ENCODE peak calls at places on chromosomes 6 and 20, in six cellular contexts. One of them, this sample, is unnamed.

GRCh38 chr20:6044102-6044501 is 9.8 kb downstream of the LRRN4 start:
- DNase-seq in nephron progenitor cell: no peak
- DNase-seq in nucleus accumbens: no peak
- DNase-seq in stimulated activated CD8-positive, alpha-beta memory T cell treated with anti-CD3 and anti-CD28 coated beads, Interleukin-4, amount 100 ng/mL, for 1 hour: no peak
- DNase-seq in left ventricle myocardium inferior: no peak
- DNase-seq in CD8-positive, alpha-beta memory T cell: no peak
- DNase-seq in this sample: no peak

GRCh38 chr20:19706463-19706862 is 51.6 kb upstream of the RIN2 start:
- DNase-seq in stimulated activated CD8-positive, alpha-beta memory T cell treated with anti-CD3 and anti-CD28 coated beads, Interleukin-4, amount 100 ng/mL, for 1 hour: no peak
- DNase-seq in left ventricle myocardium inferior: no peak
- DNase-seq in nucleus accumbens: no peak
- DNase-seq in nephron progenitor cell: no peak
- DNase-seq in CD8-positive, alpha-beta memory T cell: no peak
- DNase-seq in this sample: no peak

GRCh38 chr6:135385299-135385698 is 112.2 kb downstream of the AHI1 start:
- DNase-seq in nucleus accumbens: no peak
- DNase-seq in left ventricle myocardium inferior: no peak
- DNase-seq in CD8-positive, alpha-beta memory T cell: no peak
- DNase-seq in stimulated activated CD8-positive, alpha-beta memory T cell treated with anti-CD3 and anti-CD28 coated beads, Interleukin-4, amount 100 ng/mL, for 1 hour: no peak
- DNase-seq in nephron progenitor cell: no peak
- DNase-seq in this sample: no peak

GRCh38 chr6:134216304-134217029 is 101.4 kb downstream of the SGK1 start:
- DNase-seq in nephron progenitor cell: no peak
- DNase-seq in CD8-positive, alpha-beta memory T cell: no peak
- DNase-seq in stimulated activated CD8-positive, alpha-beta memory T cell treated with anti-CD3 and anti-CD28 coated beads, Interleukin-4, amount 100 ng/mL, for 1 hour: no peak
- DNase-seq in nucleus accumbens: no peak
- DNase-seq in left ventricle myocardium inferior: no peak
- DNase-seq in this sample: no peak

GRCh38 chr6:9540126-9540525 is 874.7 kb downstream of the TFAP2A start:
- DNase-seq in nucleus accumbens: no peak
- DNase-seq in left ventricle myocardium inferior: no peak
- DNase-seq in nephron progenitor cell: no peak
- DNase-seq in CD8-positive, alpha-beta memory T cell: no peak
- DNase-seq in stimulated activated CD8-positive, alpha-beta memory T cell treated with anti-CD3 and anti-CD28 coated beads, Interleukin-4, amount 100 ng/mL, for 1 hour: no peak
- DNase-seq in this sample: no peak

GRCh38 chr20:16369441-16369840 is 203.8 kb downstream of the KIF16B start:
- DNase-seq in stimulated activated CD8-positive, alpha-beta memory T cell treated with anti-CD3 and anti-CD28 coated beads, Interleukin-4, amount 100 ng/mL, for 1 hour: no peak
- DNase-seq in nucleus accumbens: no peak
- DNase-seq in CD8-positive, alpha-beta memory T cell: no peak
- DNase-seq in nephron progenitor cell: no peak
- DNase-seq in left ventricle myocardium inferior: no peak
- DNase-seq in this sample: no peak

GRCh38 chr6:157317129-157317814 is 6.0 kb downstream of the TMEM242 start:
- DNase-seq in nephron progenitor cell: no peak
- DNase-seq in left ventricle myocardium inferior: peak; percentile 68
- DNase-seq in CD8-positive, alpha-beta memory T cell: no peak
- DNase-seq in stimulated activated CD8-positive, alpha-beta memory T cell treated with anti-CD3 and anti-CD28 coated beads, Interleukin-4, amount 100 ng/mL, for 1 hour: no peak
- DNase-seq in nucleus accumbens: no peak
- DNase-seq in this sample: no peak

GRCh38 chr6:128271011-128271410 is 249.4 kb downstream of the PTPRK start:
- DNase-seq in nucleus accumbens: no peak
- DNase-seq in left ventricle myocardium inferior: no peak
- DNase-seq in nephron progenitor cell: no peak
- DNase-seq in stimulated activated CD8-positive, alpha-beta memory T cell treated with anti-CD3 and anti-CD28 coated beads, Interleukin-4, amount 100 ng/mL, for 1 hour: no peak
- DNase-seq in CD8-positive, alpha-beta memory T cell: no peak
- DNase-seq in this sample: no peak

GRCh38 chr20:43840382-43841070 is 74.1 kb upstream of the TOX2 start:
- DNase-seq in left ventricle myocardium inferior: no peak
- DNase-seq in CD8-positive, alpha-beta memory T cell: peak; percentile 13
- DNase-seq in stimulated activated CD8-positive, alpha-beta memory T cell treated with anti-CD3 and anti-CD28 coated beads, Interleukin-4, amount 100 ng/mL, for 1 hour: no peak
- DNase-seq in nephron progenitor cell: no peak
- DNase-seq in nucleus accumbens: no peak
- DNase-seq in this sample: no peak

GRCh38 chr6:153328194-153328593 is 197.1 kb upstream of the RGS17 start:
- DNase-seq in left ventricle myocardium inferior: no peak
- DNase-seq in CD8-positive, alpha-beta memory T cell: no peak
- DNase-seq in nucleus accumbens: no peak
- DNase-seq in stimulated activated CD8-positive, alpha-beta memory T cell treated with anti-CD3 and anti-CD28 coated beads, Interleukin-4, amount 100 ng/mL, for 1 hour: no peak
- DNase-seq in nephron progenitor cell: no peak
- DNase-seq in this sample: no peak

GRCh38 chr20:32018269-32019155 is 8.3 kb downstream of the CCM2L start:
- DNase-seq in CD8-positive, alpha-beta memory T cell: peak; percentile 29
- DNase-seq in nucleus accumbens: no peak
- DNase-seq in left ventricle myocardium inferior: peak; percentile 58
- DNase-seq in nephron progenitor cell: peak; percentile 94
- DNase-seq in stimulated activated CD8-positive, alpha-beta memory T cell treated with anti-CD3 and anti-CD28 coated beads, Interleukin-4, amount 100 ng/mL, for 1 hour: peak; percentile 13
- DNase-seq in this sample: no peak

GRCh38 chr6:107564223-107564855 is 74.4 kb downstream of the SOBP start:
- DNase-seq in CD8-positive, alpha-beta memory T cell: no peak
- DNase-seq in stimulated activated CD8-positive, alpha-beta memory T cell treated with anti-CD3 and anti-CD28 coated beads, Interleukin-4, amount 100 ng/mL, for 1 hour: no peak
- DNase-seq in nucleus accumbens: no peak
- DNase-seq in left ventricle myocardium inferior: no peak
- DNase-seq in nephron progenitor cell: no peak
- DNase-seq in this sample: no peak

GRCh38 chr6:160036790-160037206 is 67.9 kb downstream of the IGF2R start:
- DNase-seq in nephron progenitor cell: no peak
- DNase-seq in CD8-positive, alpha-beta memory T cell: no peak
- DNase-seq in stimulated activated CD8-positive, alpha-beta memory T cell treated with anti-CD3 and anti-CD28 coated beads, Interleukin-4, amount 100 ng/mL, for 1 hour: no peak
- DNase-seq in left ventricle myocardium inferior: peak; percentile 38
- DNase-seq in nucleus accumbens: no peak
- DNase-seq in this sample: no peak

GRCh38 chr6:28141500-28142329 is at the start of gene ZKSCAN8:
- DNase-seq in left ventricle myocardium inferior: peak; percentile 74
- DNase-seq in nucleus accumbens: peak; percentile 81
- DNase-seq in CD8-positive, alpha-beta memory T cell: peak; percentile 61
- DNase-seq in stimulated activated CD8-positive, alpha-beta memory T cell treated with anti-CD3 and anti-CD28 coated beads, Interleukin-4, amount 100 ng/mL, for 1 hour: peak; percentile 61
- DNase-seq in nephron progenitor cell: peak; percentile 76
- DNase-seq in this sample: peak; percentile 86

GRCh38 chr6:109896333-109896732 is 81.8 kb upstream of the GPR6 start:
- DNase-seq in CD8-positive, alpha-beta memory T cell: no peak
- DNase-seq in nucleus accumbens: no peak
- DNase-seq in left ventricle myocardium inferior: no peak
- DNase-seq in nephron progenitor cell: no peak
- DNase-seq in stimulated activated CD8-positive, alpha-beta memory T cell treated with anti-CD3 and anti-CD28 coated beads, Interleukin-4, amount 100 ng/mL, for 1 hour: no peak
- DNase-seq in this sample: no peak

GRCh38 chr6:29656798-29657197 is at the start of gene MOG:
- DNase-seq in left ventricle myocardium inferior: peak; percentile 22
- DNase-seq in CD8-positive, alpha-beta memory T cell: no peak
- DNase-seq in stimulated activated CD8-positive, alpha-beta memory T cell treated with anti-CD3 and anti-CD28 coated beads, Interleukin-4, amount 100 ng/mL, for 1 hour: no peak
- DNase-seq in nucleus accumbens: peak; percentile 95
- DNase-seq in nephron progenitor cell: no peak
- DNase-seq in this sample: peak; percentile 81

GRCh38 chr20:57555457-57556184 is 5.3 kb upstream of the PCK1 start:
- DNase-seq in CD8-positive, alpha-beta memory T cell: no peak
- DNase-seq in stimulated activated CD8-positive, alpha-beta memory T cell treated with anti-CD3 and anti-CD28 coated beads, Interleukin-4, amount 100 ng/mL, for 1 hour: no peak
- DNase-seq in nucleus accumbens: no peak
- DNase-seq in nephron progenitor cell: no peak
- DNase-seq in left ventricle myocardium inferior: no peak
- DNase-seq in this sample: no peak

GRCh38 chr20:59985864-59986263 is 27.6 kb downstream of the CDH26 start:
- DNase-seq in stimulated activated CD8-positive, alpha-beta memory T cell treated with anti-CD3 and anti-CD28 coated beads, Interleukin-4, amount 100 ng/mL, for 1 hour: no peak
- DNase-seq in nephron progenitor cell: no peak
- DNase-seq in left ventricle myocardium inferior: peak; percentile 42
- DNase-seq in nucleus accumbens: no peak
- DNase-seq in CD8-positive, alpha-beta memory T cell: no peak
- DNase-seq in this sample: no peak

GRCh38 chr6:3825331-3825831 is 23.8 kb upstream of the FAM50B start:
- DNase-seq in nucleus accumbens: peak; percentile 9
- DNase-seq in nephron progenitor cell: no peak
- DNase-seq in stimulated activated CD8-positive, alpha-beta memory T cell treated with anti-CD3 and anti-CD28 coated beads, Interleukin-4, amount 100 ng/mL, for 1 hour: no peak
- DNase-seq in left ventricle myocardium inferior: peak; percentile 63
- DNase-seq in CD8-positive, alpha-beta memory T cell: no peak
- DNase-seq in this sample: no peak

GRCh38 chr6:132192646-132193045 is 208.6 kb downstream of the MOXD1 start:
- DNase-seq in CD8-positive, alpha-beta memory T cell: no peak
- DNase-seq in stimulated activated CD8-positive, alpha-beta memory T cell treated with anti-CD3 and anti-CD28 coated beads, Interleukin-4, amount 100 ng/mL, for 1 hour: no peak
- DNase-seq in nucleus accumbens: no peak
- DNase-seq in left ventricle myocardium inferior: no peak
- DNase-seq in nephron progenitor cell: no peak
- DNase-seq in this sample: no peak

GRCh38 chr6:37396571-37397185 is 36.3 kb upstream of the CMTR1 start:
- DNase-seq in left ventricle myocardium inferior: no peak
- DNase-seq in stimulated activated CD8-positive, alpha-beta memory T cell treated with anti-CD3 and anti-CD28 coated beads, Interleukin-4, amount 100 ng/mL, for 1 hour: no peak
- DNase-seq in nephron progenitor cell: no peak
- DNase-seq in CD8-positive, alpha-beta memory T cell: no peak
- DNase-seq in nucleus accumbens: no peak
- DNase-seq in this sample: no peak

GRCh38 chr6:42907336-42907735 is 8.5 kb upstream of the PTCRA start:
- DNase-seq in nephron progenitor cell: no peak
- DNase-seq in CD8-positive, alpha-beta memory T cell: no peak
- DNase-seq in nucleus accumbens: no peak
- DNase-seq in stimulated activated CD8-positive, alpha-beta memory T cell treated with anti-CD3 and anti-CD28 coated beads, Interleukin-4, amount 100 ng/mL, for 1 hour: no peak
- DNase-seq in left ventricle myocardium inferior: no peak
- DNase-seq in this sample: no peak

GRCh38 chr20:51386586-51386985 is 155.9 kb downstream of the NFATC2 start:
- DNase-seq in nephron progenitor cell: no peak
- DNase-seq in left ventricle myocardium inferior: no peak
- DNase-seq in nucleus accumbens: no peak
- DNase-seq in stimulated activated CD8-positive, alpha-beta memory T cell treated with anti-CD3 and anti-CD28 coated beads, Interleukin-4, amount 100 ng/mL, for 1 hour: no peak
- DNase-seq in CD8-positive, alpha-beta memory T cell: peak; percentile 37
- DNase-seq in this sample: no peak